ENCODE peak calls at places on chromosomes 6 and 20, in five cellular contexts. S is HepG2, H is upper lobe of left lung, F is GM12878, G is K562. D is an unnamed sample.

GRCh38 chr6:100904316-100904715 is 23.2 kb upstream of the ASCC3 start:
- ATAC-seq in S (no peak), H (no peak), F (no peak), G (no peak), D (no peak)

GRCh38 chr6:37940074-37940847 is 120.7 kb downstream of the ZFAND3 start:
- ATAC-seq in S (no peak), H (no peak), F (no peak), G (no peak), D (no peak)

GRCh38 chr6:143901885-143902708 is 37.8 kb downstream of the ZC2HC1B start:
- ATAC-seq in S (no peak), H (peak; percentile 54), F (peak; percentile 96), G (peak; percentile 32), D (peak; percentile 74)

GRCh38 chr20:17430515-17430914 is 100.7 kb downstream of the BFSP1 start:
- ATAC-seq in S (no peak), H (no peak), F (no peak), G (no peak), D (no peak)

GRCh38 chr6:30590509-30590908 is 19.3 kb downstream of the ABCF1 start:
- ATAC-seq in S (no peak), H (peak; percentile 32), F (no peak), G (no peak), D (no peak)

GRCh38 chr6:72657798-72658197 is 35.9 kb downstream of the KCNQ5 start:
- ATAC-seq in S (no peak), H (no peak), F (no peak), G (no peak), D (no peak)

GRCh38 chr20:18287546-18287914 is 797 bp upstream of the ZNF133 start:
- ATAC-seq in S (peak; percentile 4), H (peak; percentile 38), F (no peak), G (no peak), D (no peak)

GRCh38 chr20:61818746-61819483 is 246.8 kb downstream of the TAF4 start:
- ATAC-seq in S (no peak), H (no peak), F (no peak), G (no peak), D (no peak)

GRCh38 chr20:47509685-47510084 is 8.0 kb downstream of the NCOA3 start:
- ATAC-seq in S (no peak), H (no peak), F (no peak), G (no peak), D (no peak)

GRCh38 chr6:11043552-11043960 is 549 bp downstream of the ELOVL2 start:
- ATAC-seq in S (peak; percentile 54), H (peak; percentile 43), F (peak; percentile 60), G (peak; percentile 43), D (no peak)

GRCh38 chr6:168641455-168641854 is 200.5 kb downstream of the SMOC2 start:
- ATAC-seq in S (no peak), H (peak; percentile 44), F (no peak), G (no peak), D (no peak)

GRCh38 chr6:90928051-90928450 is 341.2 kb upstream of the MAP3K7 start:
- ATAC-seq in S (no peak), H (no peak), F (no peak), G (no peak), D (no peak)

GRCh38 chr6:53287336-53288225 is 61.2 kb downstream of the ELOVL5 start:
- ATAC-seq in S (no peak), H (no peak), F (no peak), G (no peak), D (peak; percentile 36)

DNA sequence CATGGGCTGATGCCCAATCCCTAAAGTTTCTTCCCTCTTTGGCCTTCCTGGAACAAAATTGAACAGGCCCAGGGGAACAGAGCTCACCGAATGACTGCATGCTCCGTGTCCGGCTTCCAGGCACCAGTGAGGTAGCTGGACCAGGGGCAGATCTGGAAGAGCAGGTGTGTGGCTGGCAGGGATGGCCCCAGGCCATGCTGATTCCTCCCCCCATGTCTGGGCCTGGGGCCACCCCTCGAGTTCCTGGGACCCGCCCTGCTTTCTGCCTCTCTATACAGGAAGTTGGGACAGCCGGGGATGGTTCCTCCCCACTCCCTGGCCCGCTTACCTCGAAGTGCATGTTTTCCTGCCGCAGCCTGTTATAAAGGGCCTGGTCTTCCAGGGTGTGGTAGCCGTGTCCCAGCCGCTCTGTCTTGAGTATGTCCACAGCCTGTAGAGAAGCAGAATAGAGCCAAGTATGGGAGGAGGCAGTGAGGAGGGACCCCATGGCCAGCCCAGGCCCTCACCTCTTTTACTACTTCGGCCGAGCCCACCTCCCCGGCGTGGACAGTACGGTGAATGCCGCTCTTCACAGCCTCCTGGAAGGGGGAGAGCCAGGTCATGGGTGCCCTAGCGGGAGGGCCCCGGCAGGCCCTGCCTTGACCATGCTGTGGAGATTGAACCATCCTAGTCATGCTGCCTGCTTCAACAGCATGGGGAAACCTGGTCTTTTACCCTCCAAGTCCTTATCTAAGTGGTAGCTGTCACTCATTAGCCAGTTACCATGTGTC is 28.8 kb downstream of the ADA start:
- ATAC-seq in S (no peak), H (no peak), F (no peak), G (no peak), D (no peak)
- H3K36me3 ChIP-seq in S (peaks cover 6% of the 10 kb centered on the region), H (peaks cover 57% of the 10 kb centered on the region), F (peaks cover 40% of the 10 kb centered on the region), G (no peaks in the 10 kb centered on the region), D (no peaks in the 10 kb centered on the region)

DNA sequence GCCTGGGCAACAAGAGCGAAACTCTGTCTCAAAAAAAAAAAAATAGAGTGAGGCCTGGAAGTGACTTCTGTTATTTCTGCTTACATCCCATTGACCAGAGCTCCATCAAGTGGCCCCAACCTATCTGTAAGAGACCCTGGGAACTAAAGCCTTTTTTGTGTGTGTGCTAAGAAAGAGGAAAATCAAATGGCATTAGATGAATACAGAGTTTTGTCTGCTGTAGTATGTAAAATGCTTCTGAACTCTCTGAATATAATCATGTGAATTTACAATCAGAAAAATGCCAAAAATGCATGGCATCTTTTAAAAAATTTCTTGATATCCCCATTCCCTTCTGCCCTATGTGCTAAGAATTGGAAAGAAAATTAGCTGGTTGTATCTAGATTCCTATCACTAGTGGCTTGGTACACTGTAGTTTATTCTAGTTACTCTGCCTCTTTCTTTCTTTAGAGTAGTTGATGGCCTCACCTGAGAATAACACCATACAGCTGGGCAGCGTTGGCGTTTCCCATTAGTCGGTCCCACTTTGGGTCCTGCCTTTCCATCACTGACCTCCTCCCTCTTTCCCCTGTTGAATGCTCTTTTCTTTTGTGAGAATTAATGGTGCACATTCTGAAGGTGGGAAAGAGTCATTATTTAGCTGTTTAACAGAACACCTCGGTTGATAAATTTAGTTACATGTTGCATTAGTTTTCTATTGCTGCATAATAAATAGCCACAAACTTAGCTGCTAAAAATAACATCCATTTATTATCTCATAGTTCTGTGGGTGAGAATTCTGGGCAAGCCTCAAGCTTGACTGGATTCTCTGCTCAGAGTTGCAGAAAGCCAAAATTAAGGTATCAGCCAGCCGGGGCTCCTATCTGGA is 38.2 kb downstream of the SAMD5 start:
- ATAC-seq in S (no peak), H (no peak), F (no peak), G (no peak), D (no peak)
- TF ChIP-seq CTCF in S (no peak), H (no peak), F (no peak), G (no peak), D (no peak)

GRCh38 chr6:93790976-93791375 is 371.6 kb upstream of the EPHA7 start:
- ATAC-seq in S (no peak), H (no peak), F (no peak), G (no peak), D (no peak)

GRCh38 chr6:93792751-93793150 is 373.4 kb upstream of the EPHA7 start:
- ATAC-seq in S (no peak), H (no peak), F (no peak), G (no peak), D (no peak)

GRCh38 chr6:93789532-93789931 is 370.2 kb upstream of the EPHA7 start:
- ATAC-seq in S (no peak), H (no peak), F (no peak), G (no peak), D (no peak)

GRCh38 chr6:93799226-93799625 is 379.9 kb upstream of the EPHA7 start:
- ATAC-seq in S (no peak), H (peak; percentile 34), F (no peak), G (no peak), D (no peak)

DNA sequence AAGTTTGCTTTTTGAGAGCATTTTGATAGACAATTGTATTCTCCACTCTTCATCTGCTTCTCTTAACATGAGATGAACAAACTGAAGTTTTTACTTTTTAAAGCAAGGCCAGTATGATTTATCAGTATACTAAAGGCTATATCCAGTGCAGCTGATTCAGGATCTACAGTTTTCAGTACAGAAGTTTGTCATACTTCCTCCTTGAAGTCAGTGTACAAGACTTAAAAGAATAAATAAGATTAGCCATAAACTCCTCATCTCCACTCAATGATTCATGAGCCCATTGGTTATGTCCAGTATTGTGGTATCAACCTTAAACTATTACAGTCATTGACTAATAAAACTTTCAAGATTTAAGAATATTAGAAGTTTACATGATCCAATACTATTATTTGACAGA is 374.8 kb upstream of the EPHA7 start:
- ATAC-seq in S (no peak), H (no peak), F (no peak), G (no peak), D (no peak)
- TF ChIP-seq EP300 in S (no peak), H (no peak), F (no peak), G (no peak), D (no peak)

GRCh38 chr6:75155586-75155985 is 50.3 kb downstream of the COL12A1 start:
- ATAC-seq in S (no peak), H (no peak), F (no peak), G (no peak), D (no peak)

GRCh38 chr6:75157336-75157735 is 48.5 kb downstream of the COL12A1 start:
- ATAC-seq in S (no peak), H (no peak), F (no peak), G (no peak), D (no peak)

GRCh38 chr6:75158176-75158575 is 47.7 kb downstream of the COL12A1 start:
- ATAC-seq in S (no peak), H (no peak), F (no peak), G (no peak), D (no peak)

GRCh38 chr6:75154973-75155372 is 50.9 kb downstream of the COL12A1 start:
- ATAC-seq in S (no peak), H (no peak), F (no peak), G (no peak), D (no peak)

GRCh38 chr6:75156186-75156878 is 49.5 kb downstream of the COL12A1 start:
- ATAC-seq in S (no peak), H (no peak), F (no peak), G (no peak), D (no peak)
- H3K36me3 ChIP-seq in S (no peaks in the 10 kb centered on the region), H (no peaks in the 10 kb centered on the region), F (no peaks in the 10 kb centered on the region), G (no peaks in the 10 kb centered on the region), D (no peaks in the 10 kb centered on the region)

DNA sequence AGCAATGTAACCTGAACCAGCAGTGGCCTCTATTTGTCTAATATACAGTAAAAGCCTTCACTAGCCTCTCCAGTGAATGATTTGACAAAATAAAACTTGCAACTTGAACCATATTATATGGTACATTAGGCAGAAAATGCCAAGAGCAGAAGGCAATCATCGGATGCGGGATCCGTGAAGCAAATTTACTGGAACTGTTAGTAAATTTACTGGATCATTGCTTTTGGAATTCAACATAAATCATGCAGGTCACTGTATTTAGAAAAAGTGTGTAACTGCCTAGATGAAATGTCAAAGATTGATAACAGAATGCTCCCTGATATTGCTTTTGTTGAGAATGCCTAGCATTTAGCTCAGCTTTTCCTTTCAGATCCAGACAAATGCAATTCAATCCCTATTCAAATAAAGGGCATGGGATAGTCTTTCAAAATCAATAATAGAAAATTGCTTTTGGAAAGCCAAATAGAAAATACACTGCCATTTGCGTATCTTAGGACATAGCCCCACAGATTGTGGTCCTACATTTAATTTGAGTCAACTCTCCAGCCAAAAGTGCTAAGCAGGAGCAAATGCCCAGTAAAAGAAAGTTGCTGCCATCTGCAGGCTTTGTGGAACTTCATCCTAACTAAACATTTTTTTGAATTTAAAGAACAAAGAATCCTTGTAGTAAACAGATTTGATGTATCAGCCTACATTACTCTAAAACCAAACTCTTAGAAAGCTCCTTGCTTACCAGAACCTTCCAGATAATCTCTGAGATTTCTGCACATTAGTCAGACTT is 109.5 kb upstream of the HSF2 start:
- ATAC-seq in S (no peak), H (no peak), F (no peak), G (no peak), D (no peak)
- TF ChIP-seq CTCF in S (peak; percentile 20), H (no peak), F (no peak), G (no peak), D (peak; percentile 38)